ENCODE peak calls at places on chromosomes 4 and X, in five cellular contexts. O is fibroblast of mammary gland, G is mammary epithelial cell, R is heart left ventricle, N is ovary. K is an unnamed sample.
A peak's percentile ranks its signal among the peaks of the same experiment; 100 is the strongest.

GRCh38 chrX:16487620-16488380 is 162.2 kb upstream of the S100G start:
- DNase-seq in O (peak; percentile 44), R (no peak), G (peak; percentile 13), N (no peak), K (peak; percentile 69)

GRCh38 chr4:54228064-54228527 is 997 bp upstream of the PDGFRA start:
- DNase-seq in R (peak; percentile 77), O (peak; percentile 84), N (peak; percentile 93), G (peak; percentile 65), K (peak; percentile 94)

GRCh38 chr4:118032691-118033090 is 1.6 kb upstream of the NDST3 start:
- DNase-seq in O (peak; percentile 10), R (no peak), G (peak; percentile 51), N (no peak), K (no peak)

GRCh38 chr4:8710946-8711345 is 118.4 kb downstream of the CPZ start:
- DNase-seq in O (no peak), N (no peak), G (no peak), R (no peak), K (no peak)

GRCh38 chr4:53702334-53703266 is 111.3 kb upstream of the LNX1 start:
- DNase-seq in N (peak; percentile 87), O (peak; percentile 84), R (peak; percentile 88), G (peak; percentile 52), K (peak; percentile 92)

GRCh38 chr4:140260227-140260626 is 106.2 kb upstream of the MAML3 start:
- DNase-seq in R (no peak), O (peak; percentile 87), G (peak; percentile 87), N (no peak), K (peak; percentile 89)

GRCh38 chrX:39372126-39372525 is 570.9 kb downstream of the MID1IP1 start:
- DNase-seq in G (no peak), R (no peak), N (no peak), O (no peak), K (no peak)

GRCh38 chrX:129983575-129984131 is 1.2 kb downstream of the BCORL1 start:
- DNase-seq in R (peak; percentile 33), G (no peak), O (no peak), N (peak; percentile 50), K (no peak)

GRCh38 chr4:54015421-54016065 is 48.9 kb downstream of the CHIC2 start:
- DNase-seq in N (no peak), G (no peak), R (no peak), O (no peak), K (no peak)

GRCh38 chr4:138164218-138164617 is 77.9 kb downstream of the SLC7A11 start:
- DNase-seq in R (no peak), N (no peak), O (no peak), G (no peak), K (no peak)

GRCh38 chr4:127352220-127352619 is 280.5 kb upstream of the INTU start:
- DNase-seq in G (no peak), O (peak; percentile 8), N (no peak), R (no peak), K (no peak)

GRCh38 chr4:126899382-126899801 is 733.4 kb upstream of the INTU start:
- DNase-seq in R (peak; percentile 51), O (peak; percentile 81), N (no peak), G (peak; percentile 72), K (peak; percentile 63)

GRCh38 chrX:31656013-31656412 is 584.2 kb upstream of the FTHL17 start:
- DNase-seq in G (peak; percentile 17), N (no peak), O (peak; percentile 18), R (no peak), K (peak; percentile 39)

GRCh38 chr4:36227913-36228312 is 16.4 kb downstream of the ARAP2 start:
- DNase-seq in G (no peak), R (no peak), N (no peak), O (no peak), K (no peak)

GRCh38 chrX:45681891-45682290 is 481.2 kb upstream of the DIPK2B start:
- DNase-seq in N (no peak), O (no peak), R (no peak), G (no peak), K (no peak)

GRCh38 chr4:178784491-178784890 is 1342.3 kb upstream of the AGA start:
- DNase-seq in R (no peak), N (no peak), O (no peak), G (no peak), K (no peak)

GRCh38 chr4:186159613-186160012 is 31.8 kb upstream of the CYP4V2 start:
- DNase-seq in O (no peak), G (no peak), N (no peak), R (no peak), K (no peak)

GRCh38 chrX:39809326-39809725 is 288.4 kb downstream of the BCOR start:
- DNase-seq in G (peak; percentile 57), O (peak; percentile 86), R (no peak), N (no peak), K (peak; percentile 16)

GRCh38 chr4:157172011-157172410 is 48.5 kb upstream of the GRIA2 start:
- DNase-seq in O (peak; percentile 44), R (no peak), G (no peak), N (no peak), K (peak; percentile 20)

GRCh38 chrX:96705905-96706304 is 21.3 kb downstream of the DIAPH2 start:
- DNase-seq in N (no peak), O (no peak), R (no peak), G (no peak), K (no peak)

GRCh38 chr4:15233626-15234025 is 194.2 kb upstream of the C1QTNF7 start:
- DNase-seq in O (peak; percentile 43), N (no peak), R (no peak), G (no peak), K (no peak)

GRCh38 chr4:6772223-6772928 is 10.2 kb upstream of the KIAA0232 start:
- DNase-seq in G (peak; percentile 78), O (no peak), N (no peak), R (no peak), K (no peak)

GRCh38 chr4:183240581-183241321 is 79.3 kb downstream of the CLDN22 start:
- DNase-seq in N (no peak), R (no peak), O (no peak), G (no peak), K (no peak)

GRCh38 chrX:40083120-40083978 is 14.4 kb downstream of the BCOR start:
- DNase-seq in N (peak; percentile 65), R (no peak), O (no peak), G (peak; percentile 12), K (no peak)

GRCh38 chr4:154491731-154492249 is at the start of gene DCHS2:
- DNase-seq in R (no peak), N (peak; percentile 56), O (no peak), G (peak; percentile 4), K (no peak)

GRCh38 chr4:113289736-113290135 is 240.3 kb downstream of the ANK2 start:
- DNase-seq in G (no peak), N (no peak), O (no peak), R (no peak), K (peak; percentile 65)

GRCh38 chrX:63488546-63489373 is 137.6 kb upstream of the SPIN4 start:
- DNase-seq in N (no peak), O (no peak), G (no peak), R (no peak), K (no peak)

GRCh38 chr4:173490256-173490655 is 39.8 kb downstream of the HAND2 start:
- DNase-seq in N (no peak), G (no peak), O (no peak), R (no peak), K (no peak)

GRCh38 chrX:38212246-38212645 is 8.4 kb downstream of the SRPX start:
- DNase-seq in R (no peak), G (no peak), N (no peak), O (peak; percentile 71), K (peak; percentile 57)

GRCh38 chr4:75549019-75549418 is 6.8 kb upstream of the ODAPH start:
- DNase-seq in R (no peak), N (no peak), G (peak; percentile 37), O (no peak), K (no peak)

GRCh38 chr4:5750052-5750950 is 39.3 kb downstream of the EVC start:
- DNase-seq in G (no peak), O (peak; percentile 88), N (no peak), R (no peak), K (peak; percentile 89)

GRCh38 chr4:5746829-5747745 is 36.1 kb downstream of the EVC start:
- DNase-seq in O (peak; percentile 86), N (no peak), G (peak; percentile 23), R (no peak), K (peak; percentile 87)

GRCh38 chr4:5746250-5746649 is 35.2 kb downstream of the EVC start:
- DNase-seq in G (no peak), R (no peak), O (no peak), N (no peak), K (no peak)

GRCh38 chr4:5749568-5749967 is 38.6 kb downstream of the EVC start:
- DNase-seq in R (no peak), N (no peak), G (no peak), O (no peak), K (no peak)

DNA sequence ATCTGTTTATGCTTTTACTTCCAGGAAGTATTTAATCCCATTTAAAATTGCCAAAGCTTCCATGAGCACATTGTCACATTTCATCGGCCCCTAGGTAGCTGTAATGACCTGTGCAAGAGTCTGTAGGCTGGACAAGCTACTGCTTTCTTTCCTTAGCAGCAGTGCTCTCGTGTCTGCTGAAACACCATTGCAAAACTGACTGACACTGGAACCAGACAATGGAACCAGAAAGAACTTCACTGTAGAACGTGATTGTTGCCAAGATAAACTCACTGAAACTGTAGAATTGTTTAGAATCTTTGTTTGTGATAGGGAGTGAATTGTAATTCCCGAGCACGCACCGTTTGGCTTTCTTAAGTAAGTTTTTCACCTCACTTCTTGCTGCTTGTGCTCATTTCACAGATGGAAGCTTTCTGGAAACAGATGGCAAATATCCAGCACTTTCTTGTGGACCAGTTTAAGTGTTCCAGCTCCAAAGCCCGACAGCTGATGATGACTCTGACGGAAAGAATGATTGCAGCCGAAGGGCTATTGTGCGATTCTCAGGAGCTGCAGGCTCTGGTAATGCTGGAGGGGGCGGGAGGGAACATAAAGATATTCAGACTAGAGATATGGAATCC is 36.9 kb downstream of the EVC start:
- DNase-seq in O (peak; percentile 100), G (peak; percentile 39), R (peak; percentile 67), N (no peak), K (peak; percentile 98)
- H3K4me3 ChIP-seq in O (no peak overlapping the region), G (no peak overlapping the region), R (no peak overlapping the region), N (no peak overlapping the region), K (no peak overlapping the region)

GRCh38 chr4:123740236-123740635 is 343.6 kb downstream of the SPRY1 start:
- DNase-seq in N (no peak), G (no peak), O (no peak), R (no peak), K (no peak)
- TF ChIP-seq CTCF in N (no peak), G (no peak), O (no peak), R (no peak), K (no peak)

DNA sequence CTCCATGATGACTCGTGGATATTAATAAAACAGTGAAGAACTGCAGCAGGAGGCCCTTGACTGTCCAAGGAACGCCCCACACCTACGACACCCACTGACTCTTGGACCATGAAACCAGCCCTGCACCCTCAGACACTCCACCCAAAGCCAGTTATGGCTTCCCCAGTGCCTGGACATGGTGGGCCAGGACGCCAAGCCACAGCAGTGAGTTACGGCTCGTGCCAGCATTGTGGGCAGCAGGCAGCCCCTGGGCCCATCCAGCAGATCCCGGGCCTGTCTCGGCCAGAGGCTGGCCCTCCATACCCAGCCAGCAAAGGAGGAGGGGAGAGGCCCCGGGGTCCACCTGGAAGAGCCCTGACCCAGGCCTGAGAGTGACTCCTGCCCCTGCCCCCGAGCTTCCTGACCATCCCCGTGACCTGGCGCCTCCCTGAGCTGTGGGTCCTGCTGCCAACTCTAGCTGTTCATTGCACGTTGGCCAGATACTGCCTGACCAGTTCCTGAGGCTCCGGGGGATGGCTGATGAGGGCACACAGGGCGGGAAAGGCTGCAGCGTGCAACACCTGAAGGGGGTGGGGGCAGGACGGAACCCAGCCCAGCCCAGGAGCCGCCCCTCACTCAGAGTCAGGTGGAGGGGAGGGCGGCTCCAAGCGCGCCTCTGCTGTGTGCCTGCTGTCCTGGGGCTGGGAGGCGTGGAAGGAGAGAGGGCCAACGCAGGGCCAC is 816 bp downstream of the SLC49A3 start:
- DNase-seq in G (no peak), O (no peak), R (peak; percentile 47), N (peak; percentile 20), K (no peak)
- H3K4me3 ChIP-seq in G (no peak overlapping the region), O (peak overlapping the region; percentile 38), R (peak overlapping the region; percentile 55), N (peak overlapping the region; percentile 11), K (peak overlapping the region; percentile 47)

GRCh38 chr4:82562553-82562854 is 716 bp upstream of the TMEM150C start:
- DNase-seq in O (no peak), N (peak; percentile 28), R (no peak), G (no peak), K (no peak)
- TF ChIP-seq CTCF in O (no peak), N (no peak), R (no peak), G (no peak), K (no peak)